ENCODE peak calls at places on chromosomes 3 and 15, in seven cellular contexts. L is colonic mucosa, K is PC-3, M is transverse colon, H is fibroblast of lung, C is body of pancreas, G is Caco-2. D is an unnamed sample.
A peak's percentile ranks its signal among the peaks of the same experiment; 100 is the strongest.

GRCh38 chr3:16140116-16140893 is 34.2 kb upstream of the GALNT15 start:
- DNase-seq in L (no peak), K (peak; percentile 78), M (peak; percentile 22), H (peak; percentile 97), C (peak; percentile 10), G (no peak), D (no peak)

GRCh38 chr3:179037361-179037760 is 34.2 kb downstream of the ZMAT3 start:
- DNase-seq in L (peak; percentile 22), K (no peak), M (peak; percentile 28), H (peak; percentile 97), C (no peak), G (no peak), D (no peak)

GRCh38 chr15:25251700-25252390 is 187.0 kb downstream of the UBE3A start:
- DNase-seq in L (no peak), K (no peak), M (peak; percentile 3), H (no peak), C (no peak), G (peak; percentile 25), D (no peak)

GRCh38 chr15:48352474-48353072 is 21.3 kb downstream of the DUT start:
- DNase-seq in L (peak; percentile 56), K (peak; percentile 82), M (peak; percentile 44), H (peak; percentile 66), C (peak; percentile 73), G (peak; percentile 62), D (peak; percentile 47)

GRCh38 chr3:123386477-123387040 is 62.3 kb downstream of the ADCY5 start:
- DNase-seq in L (no peak), K (no peak), M (no peak), H (no peak), C (no peak), G (no peak), D (no peak)

GRCh38 chr3:164377466-164377865 is 700.8 kb downstream of the SI start:
- DNase-seq in L (no peak), K (peak; percentile 16), M (no peak), H (peak; percentile 0), C (no peak), G (no peak), D (no peak)

GRCh38 chr3:25897019-25897418 is 107.1 kb downstream of the OXSM start:
- DNase-seq in L (peak; percentile 18), K (peak; percentile 69), M (peak; percentile 20), H (no peak), C (no peak), G (peak; percentile 58), D (no peak)

GRCh38 chr15:33242669-33243191 is 48.2 kb upstream of the FMN1 start:
- DNase-seq in L (no peak), K (peak; percentile 62), M (no peak), H (peak; percentile 57), C (no peak), G (no peak), D (peak; percentile 18)

GRCh38 chr3:171306631-171307030 is 153.6 kb downstream of the TNIK start:
- DNase-seq in L (peak; percentile 44), K (no peak), M (peak; percentile 56), H (peak; percentile 99), C (peak; percentile 43), G (no peak), D (no peak)

GRCh38 chr3:169041677-169042171 is 621.8 kb downstream of the MECOM start:
- DNase-seq in L (no peak), K (peak; percentile 64), M (no peak), H (peak; percentile 80), C (no peak), G (no peak), D (no peak)

GRCh38 chr3:62529230-62529629 is 155.9 kb upstream of the FEZF2 start:
- DNase-seq in L (peak; percentile 36), K (peak; percentile 31), M (peak; percentile 26), H (peak; percentile 19), C (peak; percentile 27), G (peak; percentile 49), D (peak; percentile 45)

GRCh38 chr15:29037997-29038700 is 152.4 kb downstream of the APBA2 start:
- DNase-seq in L (no peak), K (no peak), M (no peak), H (peak; percentile 18), C (no peak), G (no peak), D (no peak)

GRCh38 chr3:28124882-28125281 is 116.5 kb upstream of the CMC1 start:
- DNase-seq in L (no peak), K (no peak), M (no peak), H (no peak), C (no peak), G (no peak), D (no peak)

GRCh38 chr3:12758025-12758830 is 831 bp downstream of the TMEM40 start:
- DNase-seq in L (no peak), K (peak; percentile 48), M (no peak), H (peak; percentile 57), C (peak; percentile 16), G (no peak), D (no peak)

GRCh38 chr3:58564054-58564453 is 13.1 kb downstream of the FAM107A start:
- DNase-seq in L (no peak), K (no peak), M (no peak), H (no peak), C (no peak), G (no peak), D (no peak)

GRCh38 chr3:58563386-58564035 is 13.7 kb downstream of the FAM107A start:
- DNase-seq in L (peak; percentile 13), K (peak; percentile 96), M (no peak), H (peak; percentile 56), C (no peak), G (no peak), D (no peak)

GRCh38 chr3:58559586-58559985 is 17.6 kb downstream of the FAM107A start:
- DNase-seq in L (no peak), K (no peak), M (no peak), H (no peak), C (no peak), G (no peak), D (no peak)

GRCh38 chr3:58562498-58562897 is 14.7 kb downstream of the FAM107A start:
- DNase-seq in L (no peak), K (no peak), M (no peak), H (no peak), C (no peak), G (no peak), D (no peak)

DNA sequence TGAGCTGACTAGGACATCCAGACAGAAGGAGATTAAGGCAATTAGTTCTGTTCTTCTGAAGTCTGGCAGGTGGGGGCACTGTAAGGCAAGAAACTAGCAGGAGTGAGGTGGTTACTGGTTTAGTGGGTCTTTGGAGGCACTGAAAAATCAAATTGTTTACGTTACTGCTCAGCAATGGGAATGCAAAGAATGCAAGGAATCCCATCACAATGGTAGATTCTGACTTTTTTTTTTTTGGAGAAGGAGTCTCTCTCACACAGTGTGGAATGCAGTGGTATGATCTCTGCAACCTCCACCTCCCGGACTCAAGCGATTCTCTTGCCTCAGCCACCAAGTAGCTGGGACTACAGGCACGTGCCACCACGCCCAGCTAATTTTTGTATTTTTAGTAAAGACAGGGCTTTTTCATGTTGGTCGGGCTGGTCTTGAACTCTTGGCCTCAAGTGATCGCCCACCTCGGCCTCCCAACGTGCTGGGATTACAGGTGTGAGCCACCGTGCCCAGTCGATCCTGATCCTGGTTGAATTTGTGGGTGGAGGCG is 16.4 kb downstream of the FAM107A start:
- DNase-seq in L (no peak), K (peak; percentile 94), M (no peak), H (peak; percentile 97), C (no peak), G (peak; percentile 86), D (peak; percentile 87)
- H3K4me3 ChIP-seq in L (no peak overlapping the region), K (no peak overlapping the region), M (no peak overlapping the region), H (no peak overlapping the region), C (no peak overlapping the region), G (no peak overlapping the region), D (no peak overlapping the region)

GRCh38 chr3:54173371-54173770 is 51.0 kb downstream of the CACNA2D3 start:
- DNase-seq in L (no peak), K (no peak), M (no peak), H (no peak), C (no peak), G (no peak), D (no peak)

GRCh38 chr3:54169524-54169923 is 47.2 kb downstream of the CACNA2D3 start:
- DNase-seq in L (no peak), K (no peak), M (no peak), H (no peak), C (no peak), G (no peak), D (no peak)

GRCh38 chr3:54168451-54168850 is 46.1 kb downstream of the CACNA2D3 start:
- DNase-seq in L (no peak), K (no peak), M (no peak), H (no peak), C (no peak), G (no peak), D (no peak)

GRCh38 chr3:54171509-54171908 is 49.2 kb downstream of the CACNA2D3 start:
- DNase-seq in L (no peak), K (no peak), M (no peak), H (no peak), C (no peak), G (no peak), D (no peak)

GRCh38 chr3:54171951-54172350 is 49.6 kb downstream of the CACNA2D3 start:
- DNase-seq in L (no peak), K (no peak), M (no peak), H (no peak), C (no peak), G (no peak), D (no peak)
- H3K36me3 ChIP-seq in L (no peaks in the 10 kb centered on the region), K (no peaks in the 10 kb centered on the region), M (no peaks in the 10 kb centered on the region), H (no peaks in the 10 kb centered on the region), C (no peaks in the 10 kb centered on the region), G (no peaks in the 10 kb centered on the region), D (no peaks in the 10 kb centered on the region)

GRCh38 chr3:46488735-46489361 is 8.9 kb upstream of the RTP3 start:
- DNase-seq in L (peak; percentile 97), K (peak; percentile 98), M (peak; percentile 97), H (peak; percentile 81), C (peak; percentile 98), G (peak; percentile 92), D (peak; percentile 93)
- H3K4me3 ChIP-seq in L (no peak overlapping the region), K (no peak overlapping the region), M (no peak overlapping the region), H (no peak overlapping the region), C (no peak overlapping the region), G (no peak overlapping the region), D (no peak overlapping the region)

DNA sequence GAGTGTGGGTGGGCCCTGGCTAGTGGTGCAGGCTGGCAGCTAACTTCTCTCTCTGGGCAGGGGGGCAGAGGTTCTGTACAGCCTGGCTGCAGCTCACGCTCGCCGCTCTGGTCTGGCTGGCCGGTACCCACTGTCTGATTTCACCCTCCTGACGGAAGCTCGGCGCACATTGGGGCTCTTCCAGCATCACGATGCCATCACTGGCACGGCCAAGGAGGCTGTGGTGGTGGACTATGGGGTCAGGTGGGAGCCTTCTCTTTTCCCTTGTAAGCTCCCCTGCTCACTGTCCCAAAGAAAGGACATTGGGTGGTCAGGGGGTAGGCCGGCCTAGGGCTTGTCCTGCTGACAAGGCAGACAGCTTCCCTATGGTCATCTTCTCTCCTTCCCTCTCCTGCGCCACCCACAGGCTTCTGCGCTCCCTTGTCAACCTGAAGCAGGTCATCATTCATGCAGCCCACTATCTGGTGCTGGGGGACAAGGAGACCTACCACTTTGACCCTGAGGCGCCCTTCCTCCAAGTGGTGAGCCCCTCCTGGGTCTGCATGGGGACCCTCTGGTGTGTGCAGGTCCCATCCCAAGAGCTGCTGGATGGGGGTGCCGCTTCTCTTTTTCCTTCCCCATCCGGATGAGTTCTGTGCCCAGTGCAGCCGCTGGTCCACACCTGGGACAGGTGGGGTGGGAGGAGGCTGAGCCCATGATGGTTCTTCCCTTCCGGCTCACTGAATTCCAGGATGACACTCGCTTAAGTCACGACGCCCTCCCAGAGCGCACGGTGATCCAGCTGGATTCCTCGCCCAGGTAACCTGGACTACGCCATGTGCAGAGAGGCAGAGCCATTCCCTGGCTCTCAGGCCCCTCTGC is 7.6 kb downstream of the MAN2A2 start:
- DNase-seq in L (no peak), K (no peak), M (no peak), H (no peak), C (no peak), G (no peak), D (no peak)
- H3K36me3 ChIP-seq in L (peaks cover 42% of the 10 kb centered on the region), K (peaks cover 7% of the 10 kb centered on the region), M (peaks cover 69% of the 10 kb centered on the region), H (peaks cover 20% of the 10 kb centered on the region), C (peaks cover 65% of the 10 kb centered on the region), G (no peaks in the 10 kb centered on the region), D (peaks cover 6% of the 10 kb centered on the region)

GRCh38 chr3:6220361-6220957 is 640.5 kb upstream of the GRM7 start:
- DNase-seq in L (no peak), K (no peak), M (no peak), H (no peak), C (no peak), G (no peak), D (no peak)
- H3K4me3 ChIP-seq in L (no peak overlapping the region), K (no peak overlapping the region), M (no peak overlapping the region), H (no peak overlapping the region), C (no peak overlapping the region), G (no peak overlapping the region), D (no peak overlapping the region)